ENCODE peak calls at places on chromosomes 1 and 21, in five cellular contexts. One of them, this sample, is unnamed.

GRCh38 chr1:113226118-113226517 is 153.1 kb downstream of the LRIG2 start:
- DNase-seq in HS-27A: no peak
- DNase-seq in NCI-H2227 treated with DMSO at 0.1 percent for 48 hours: no peak
- DNase-seq in naive thymus-derived CD4-positive, alpha-beta T cell: no peak
- DNase-seq in mucosa of descending colon: peak; percentile 68
- DNase-seq in this sample: no peak

GRCh38 chr1:213983589-213984386 is 4.0 kb upstream of the PROX1 start:
- DNase-seq in mucosa of descending colon: no peak
- DNase-seq in naive thymus-derived CD4-positive, alpha-beta T cell: no peak
- DNase-seq in HS-27A: no peak
- DNase-seq in NCI-H2227 treated with DMSO at 0.1 percent for 48 hours: peak; percentile 51
- DNase-seq in this sample: no peak

GRCh38 chr1:85087659-85088407 is 39.5 kb upstream of the MCOLN3 start:
- DNase-seq in mucosa of descending colon: no peak
- DNase-seq in naive thymus-derived CD4-positive, alpha-beta T cell: no peak
- DNase-seq in NCI-H2227 treated with DMSO at 0.1 percent for 48 hours: no peak
- DNase-seq in HS-27A: no peak
- DNase-seq in this sample: no peak

GRCh38 chr21:42839271-42840231 is 39.8 kb downstream of the WDR4 start:
- DNase-seq in NCI-H2227 treated with DMSO at 0.1 percent for 48 hours: no peak
- DNase-seq in mucosa of descending colon: no peak
- DNase-seq in HS-27A: no peak
- DNase-seq in naive thymus-derived CD4-positive, alpha-beta T cell: no peak
- DNase-seq in this sample: no peak

GRCh38 chr21:37868446-37868845 is 47.8 kb downstream of the KCNJ6 start:
- DNase-seq in mucosa of descending colon: no peak
- DNase-seq in NCI-H2227 treated with DMSO at 0.1 percent for 48 hours: no peak
- DNase-seq in naive thymus-derived CD4-positive, alpha-beta T cell: no peak
- DNase-seq in HS-27A: no peak
- DNase-seq in this sample: no peak

GRCh38 chr1:33111965-33112364 is 31.0 kb downstream of the AZIN2 start:
- DNase-seq in NCI-H2227 treated with DMSO at 0.1 percent for 48 hours: no peak
- DNase-seq in mucosa of descending colon: no peak
- DNase-seq in naive thymus-derived CD4-positive, alpha-beta T cell: no peak
- DNase-seq in HS-27A: no peak
- DNase-seq in this sample: no peak

GRCh38 chr21:35198004-35198403 is 148.9 kb upstream of the RUNX1 start:
- DNase-seq in mucosa of descending colon: no peak
- DNase-seq in NCI-H2227 treated with DMSO at 0.1 percent for 48 hours: no peak
- DNase-seq in HS-27A: no peak
- DNase-seq in naive thymus-derived CD4-positive, alpha-beta T cell: no peak
- DNase-seq in this sample: no peak

GRCh38 chr21:25689226-25689625 is 45.5 kb downstream of the ATP5PF start:
- DNase-seq in naive thymus-derived CD4-positive, alpha-beta T cell: no peak
- DNase-seq in HS-27A: peak; percentile 26
- DNase-seq in NCI-H2227 treated with DMSO at 0.1 percent for 48 hours: no peak
- DNase-seq in mucosa of descending colon: no peak
- DNase-seq in this sample: no peak

GRCh38 chr1:219563568-219563967 is 49.3 kb downstream of the ZC3H11B start:
- DNase-seq in mucosa of descending colon: no peak
- DNase-seq in HS-27A: no peak
- DNase-seq in naive thymus-derived CD4-positive, alpha-beta T cell: no peak
- DNase-seq in NCI-H2227 treated with DMSO at 0.1 percent for 48 hours: no peak
- DNase-seq in this sample: no peak

GRCh38 chr1:77220687-77221463 is 1.6 kb upstream of the PIGK start:
- DNase-seq in HS-27A: no peak
- DNase-seq in NCI-H2227 treated with DMSO at 0.1 percent for 48 hours: no peak
- DNase-seq in mucosa of descending colon: no peak
- DNase-seq in naive thymus-derived CD4-positive, alpha-beta T cell: no peak
- DNase-seq in this sample: no peak